ENCODE peak calls at places on chromosomes 12 and 14, in seven cellular contexts. L, A, O, W, R, X and M are unnamed samples.

GRCh38 chr12:67952787-67953186 is 36.5 kb upstream of the IFNG-AS1 start:
- DNase-seq in L (no peak), A (no peak), O (no peak), W (no peak), R (no peak), X (no peak), M (no peak)

GRCh38 chr12:91483471-91483985 is 300.9 kb upstream of the DCN start:
- DNase-seq in L (no peak), A (no peak), O (no peak), W (no peak), R (no peak), X (no peak), M (no peak)

GRCh38 chr12:50404307-50404706 is 3.6 kb downstream of the LARP4 start:
- DNase-seq in L (no peak), A (no peak), O (no peak), W (no peak), R (no peak), X (no peak), M (no peak)

GRCh38 chr12:83477706-83478105 is 791.0 kb downstream of the TMTC2 start:
- DNase-seq in L (no peak), A (no peak), O (no peak), W (no peak), R (no peak), X (no peak), M (no peak)

GRCh38 chr12:41576925-41577324 is 388.8 kb downstream of the PDZRN4 start:
- DNase-seq in L (no peak), A (no peak), O (peak), W (no peak), R (peak), X (no peak), M (no peak)

GRCh38 chr12:121755591-121755990 is 37.9 kb downstream of the RHOF start:
- DNase-seq in L (no peak), A (no peak), O (no peak), W (no peak), R (no peak), X (no peak), M (no peak)

GRCh38 chr12:24861751-24862575 is 86.9 kb downstream of the BCAT1 start:
- DNase-seq in L (no peak), A (no peak), O (no peak), W (no peak), R (peak), X (no peak), M (no peak)

GRCh38 chr14:104723651-104724406 is at the start of gene ADSS1:
- DNase-seq in L (no peak), A (peak), O (peak), W (no peak), R (peak), X (peak), M (peak)

GRCh38 chr14:89221109-89221508 is 195.9 kb downstream of the FOXN3 start:
- DNase-seq in L (no peak), A (no peak), O (no peak), W (no peak), R (no peak), X (no peak), M (no peak)

GRCh38 chr14:50739186-50739585 is 71.1 kb upstream of the SAV1 start:
- DNase-seq in L (no peak), A (no peak), O (no peak), W (no peak), R (no peak), X (no peak), M (no peak)

GRCh38 chr12:40770781-40771180 is 78.5 kb downstream of the CNTN1 start:
- DNase-seq in L (no peak), A (no peak), O (no peak), W (no peak), R (peak), X (no peak), M (no peak)

GRCh38 chr14:22536853-22537338 is 52.1 kb downstream of the DAD1 start:
- DNase-seq in L (no peak), A (peak), O (no peak), W (no peak), R (no peak), X (no peak), M (peak)

GRCh38 chr14:104187931-104188726 is 49.7 kb downstream of the KIF26A start:
- DNase-seq in L (no peak), A (no peak), O (no peak), W (no peak), R (no peak), X (peak), M (no peak)

GRCh38 chr14:90253826-90254225 is 2.5 kb upstream of the PSMC1 start:
- DNase-seq in L (no peak), A (no peak), O (no peak), W (no peak), R (no peak), X (no peak), M (no peak)

GRCh38 chr14:29529418-29529817 is 398.2 kb downstream of the PRKD1 start:
- DNase-seq in L (no peak), A (no peak), O (no peak), W (no peak), R (no peak), X (no peak), M (no peak)

GRCh38 chr12:26746315-26746714 is 86.7 kb downstream of the ITPR2 start:
- DNase-seq in L (no peak), A (no peak), O (no peak), W (no peak), R (no peak), X (no peak), M (no peak)

GRCh38 chr14:33848706-33849454 is 102.0 kb downstream of the EGLN3 start:
- DNase-seq in L (peak), A (peak), O (peak), W (no peak), R (no peak), X (peak), M (peak)

GRCh38 chr12:22626429-22626828 is 1.5 kb downstream of the ETNK1 start:
- DNase-seq in L (no peak), A (no peak), O (no peak), W (no peak), R (peak), X (no peak), M (no peak)

GRCh38 chr14:22434030-22434429 is 155.0 kb downstream of the DAD1 start:
- DNase-seq in L (no peak), A (no peak), O (no peak), W (no peak), R (no peak), X (no peak), M (no peak)

GRCh38 chr14:56219666-56220413 is 101.6 kb downstream of the PELI2 start:
- DNase-seq in L (no peak), A (no peak), O (no peak), W (no peak), R (no peak), X (no peak), M (no peak)

GRCh38 chr14:67607646-67608045 is 7.6 kb upstream of the PIGH start:
- DNase-seq in L (no peak), A (no peak), O (no peak), W (no peak), R (no peak), X (no peak), M (no peak)

GRCh38 chr12:94701711-94702110 is 51.4 kb upstream of the TMCC3 start:
- DNase-seq in L (no peak), A (no peak), O (no peak), W (no peak), R (no peak), X (no peak), M (no peak)

GRCh38 chr14:102986810-102987579 is 64.5 kb downstream of the AMN start:
- DNase-seq in L (no peak), A (no peak), O (no peak), W (no peak), R (no peak), X (no peak), M (no peak)

GRCh38 chr12:58776144-58776543 is 144.2 kb downstream of the LRIG3 start:
- DNase-seq in L (no peak), A (no peak), O (no peak), W (no peak), R (no peak), X (no peak), M (no peak)

GRCh38 chr12:50765325-50765911 is 1.5 kb downstream of the ATF1 start:
- DNase-seq in L (no peak), A (no peak), O (peak), W (no peak), R (peak), X (no peak), M (no peak)

GRCh38 chr12:130041983-130042812 is 120.1 kb upstream of the FZD10 start:
- DNase-seq in L (no peak), A (peak), O (peak), W (no peak), R (no peak), X (peak), M (peak)

GRCh38 chr12:52214421-52214802 is 18.6 kb upstream of the KRT7 start:
- DNase-seq in L (no peak), A (no peak), O (no peak), W (no peak), R (no peak), X (no peak), M (no peak)

GRCh38 chr14:102655154-102655553 is 62.7 kb downstream of the RCOR1 start:
- DNase-seq in L (no peak), A (no peak), O (no peak), W (no peak), R (no peak), X (no peak), M (no peak)

GRCh38 chr14:99258341-99258781 is 13.6 kb downstream of the BCL11B start:
- DNase-seq in L (no peak), A (no peak), O (no peak), W (no peak), R (no peak), X (no peak), M (no peak)

GRCh38 chr12:32997471-32997870 is 100.9 kb upstream of the PKP2 start:
- DNase-seq in L (no peak), A (no peak), O (peak), W (no peak), R (no peak), X (no peak), M (no peak)

GRCh38 chr12:74685385-74685784 is 147.8 kb downstream of the ATXN7L3B start:
- DNase-seq in L (no peak), A (no peak), O (peak), W (no peak), R (no peak), X (no peak), M (no peak)

GRCh38 chr14:20413785-20414117 is 450 bp upstream of the TEP1 start:
- DNase-seq in L (no peak), A (no peak), O (no peak), W (no peak), R (no peak), X (no peak), M (no peak)

GRCh38 chr14:20418501-20418909 is 5.2 kb upstream of the TEP1 start:
- DNase-seq in L (no peak), A (no peak), O (no peak), W (no peak), R (no peak), X (no peak), M (no peak)

GRCh38 chr14:20412876-20413784 is at the start of gene TEP1:
- DNase-seq in L (peak), A (peak), O (peak), W (peak), R (peak), X (peak), M (no peak)

GRCh38 chr14:20417250-20418186 is 4.2 kb upstream of the TEP1 start:
- DNase-seq in L (no peak), A (no peak), O (no peak), W (no peak), R (no peak), X (no peak), M (no peak)

DNA sequence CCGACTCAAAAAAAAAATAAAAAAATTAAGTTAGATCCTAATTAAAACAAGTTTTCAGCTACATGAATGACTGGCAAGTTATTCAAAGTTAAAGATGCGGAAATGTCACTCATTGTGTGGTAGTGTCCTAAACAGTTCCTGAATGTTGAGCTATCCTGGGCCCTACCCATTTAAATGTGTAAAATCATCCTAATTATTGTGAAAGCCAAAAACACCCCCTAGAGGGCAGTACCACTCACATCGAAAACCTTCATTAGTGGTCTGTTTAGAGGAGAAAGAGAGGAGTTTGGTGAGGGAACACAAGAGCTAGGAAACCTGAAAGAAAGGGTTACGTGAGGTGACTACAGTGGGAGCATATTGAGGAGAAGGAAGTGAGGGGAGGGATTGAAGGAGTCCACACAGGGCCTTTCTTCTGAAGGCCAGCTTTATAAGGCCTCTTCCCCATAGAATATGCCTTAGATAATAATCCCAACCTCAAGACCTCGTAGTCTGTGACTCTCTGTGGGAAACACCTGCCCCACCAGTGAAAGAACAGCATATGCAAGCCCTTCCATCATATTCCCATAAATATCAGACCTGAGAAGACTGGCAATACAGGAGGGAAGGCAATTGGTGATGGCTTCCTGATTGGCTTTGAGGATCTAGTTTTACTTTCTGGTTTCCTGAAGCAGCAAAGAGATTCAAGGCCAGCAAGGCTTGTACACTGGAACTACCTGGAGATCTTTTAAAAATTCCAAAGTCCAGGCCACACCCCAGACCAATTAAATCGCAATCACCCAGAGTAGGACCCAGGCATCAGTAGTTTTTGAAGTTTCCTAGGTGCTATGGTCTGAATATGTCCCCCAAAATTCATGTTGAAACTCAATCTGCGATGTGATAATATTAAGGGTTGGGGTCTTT is 2.7 kb upstream of the TEP1 start:
- DNase-seq in L (no peak), A (no peak), O (no peak), W (no peak), R (peak), X (no peak), M (no peak)
- H3K27ac ChIP-seq in L (no peak), A (no peak), O (no peak), W (no peak), R (no peak), X (no peak), M (no peak)

DNA sequence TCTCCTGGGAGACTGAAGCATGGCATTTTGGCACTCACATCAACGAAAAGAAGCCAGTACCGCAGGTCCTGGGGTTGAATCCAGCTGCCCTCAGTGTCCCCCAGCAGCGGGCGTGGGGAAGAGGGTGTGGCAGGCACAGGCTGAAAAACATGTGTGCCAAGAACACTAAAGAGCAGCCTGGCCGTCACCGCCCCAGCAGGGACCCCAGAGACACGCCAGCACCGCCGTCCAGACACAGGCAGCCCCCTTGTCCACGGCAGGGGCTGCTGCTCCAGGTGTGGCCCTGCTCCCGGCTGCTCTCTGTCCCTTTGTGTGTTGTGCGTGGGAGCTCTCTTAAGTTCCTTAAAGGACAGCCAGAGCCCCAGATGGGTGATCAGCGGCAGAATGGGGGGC is 608 bp downstream of the PHETA1 start:
- DNase-seq in L (no peak), A (no peak), O (no peak), W (no peak), R (no peak), X (peak), M (no peak)
- H3K27ac ChIP-seq in L (peak), A (peak), O (no peak), W (peak), R (no peak), X (no peak), M (no peak)

GRCh38 chr14:69719501-69719951 is 47.4 kb upstream of the SRSF5 start:
- DNase-seq in L (no peak), A (peak), O (peak), W (no peak), R (no peak), X (peak), M (no peak)
- H3K27ac ChIP-seq in L (no peak), A (peak), O (no peak), W (peak), R (no peak), X (peak), M (no peak)

GRCh38 chr12:64452559-64453329 is 824 bp downstream of the TBK1 start:
- DNase-seq in L (no peak), A (no peak), O (no peak), W (no peak), R (peak), X (no peak), M (no peak)
- H3K27ac ChIP-seq in L (peak), A (peak), O (no peak), W (peak), R (peak), X (peak), M (peak)

DNA sequence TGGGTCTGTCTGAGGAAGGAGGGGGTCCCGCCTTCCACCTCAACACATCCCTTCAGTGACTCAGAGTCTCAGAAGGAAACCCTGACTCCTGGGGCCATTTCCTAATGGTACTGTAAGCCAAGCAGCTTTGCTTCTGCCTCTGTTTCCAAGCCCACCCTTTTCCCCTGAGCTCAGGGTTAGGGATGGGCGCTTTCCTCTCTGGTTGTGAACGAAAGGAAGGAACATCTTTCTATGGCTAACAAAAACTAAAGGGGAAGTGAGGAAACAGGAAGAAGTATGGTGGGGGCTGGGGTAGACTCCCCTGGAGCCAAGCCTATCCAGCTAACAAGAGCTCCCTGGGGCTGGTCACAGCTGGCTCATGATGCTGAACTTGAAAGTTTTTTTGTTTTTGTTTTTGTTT is 11.6 kb upstream of the UNC119B start:
- DNase-seq in L (no peak), A (peak), O (no peak), W (no peak), R (no peak), X (no peak), M (no peak)
- H3K27ac ChIP-seq in L (no peak), A (peak), O (no peak), W (no peak), R (no peak), X (peak), M (no peak)

GRCh38 chr12:29054790-29055663 is 94.1 kb upstream of the FAR2 start:
- DNase-seq in L (no peak), A (no peak), O (no peak), W (no peak), R (no peak), X (no peak), M (no peak)
- H3K27ac ChIP-seq in L (no peak), A (no peak), O (no peak), W (no peak), R (no peak), X (no peak), M (no peak)

DNA sequence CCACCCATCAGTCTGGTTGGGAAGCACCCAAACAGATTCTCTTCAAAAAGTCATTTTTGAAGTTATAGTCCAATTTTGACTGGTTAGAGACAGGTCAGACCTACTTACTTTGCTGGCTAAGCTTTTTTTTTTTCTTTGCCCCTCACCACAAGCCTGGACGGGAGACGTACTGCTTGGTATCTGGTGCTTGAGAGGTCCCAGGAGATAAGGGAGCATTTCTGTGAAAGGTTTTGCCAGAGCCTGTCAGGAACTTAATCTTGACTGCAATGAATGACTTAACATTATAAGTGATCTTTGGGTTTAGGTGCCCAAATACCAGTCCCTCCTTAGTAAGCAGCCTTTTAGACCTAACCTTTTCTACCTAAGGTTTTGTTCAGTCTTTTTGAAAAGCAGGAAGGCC is 6.3 kb downstream of the MTHFD1 start:
- DNase-seq in L (no peak), A (no peak), O (no peak), W (no peak), R (no peak), X (no peak), M (no peak)
- H3K27ac ChIP-seq in L (no peak), A (no peak), O (no peak), W (no peak), R (no peak), X (no peak), M (no peak)